ENCODE peak calls at places on chromosomes 16 and 17, in four cellular contexts. Z is left lung, Y is fibroblast of pulmonary artery, E is tibial nerve. K is an unnamed sample.

GRCh38 chr17:38538906-38539305 is 66.8 kb downstream of the SRCIN1 start:
- DNase-seq in Z (no peak), Y (no peak), E (no peak), K (no peak)

GRCh38 chr17:19274893-19275292 is 37.7 kb downstream of the EPN2 start:
- DNase-seq in Z (no peak), Y (no peak), E (no peak), K (no peak)

GRCh38 chr17:64304512-64304911 is 41.5 kb upstream of the TEX2 start:
- DNase-seq in Z (no peak), Y (no peak), E (no peak), K (no peak)

GRCh38 chr17:65312718-65313382 is 175.7 kb downstream of the RGS9 start:
- DNase-seq in Z (no peak), Y (no peak), E (no peak), K (no peak)

GRCh38 chr17:79850571-79851460 is 11.6 kb upstream of the CBX4 start:
- DNase-seq in Z (no peak), Y (no peak), E (no peak), K (no peak)

GRCh38 chr17:34892864-34893263 is 68.4 kb downstream of the CCT6B start:
- DNase-seq in Z (no peak), Y (no peak), E (no peak), K (no peak)

GRCh38 chr17:80219013-80219776 is 938 bp downstream of the SGSH start:
- DNase-seq in Z (peak; percentile 90), Y (peak; percentile 73), E (peak; percentile 47), K (peak; percentile 89)

GRCh38 chr16:8943001-8943763 is 20.5 kb downstream of the USP7 start:
- DNase-seq in Z (no peak), Y (no peak), E (no peak), K (no peak)

GRCh38 chr16:56344518-56345405 is 80.6 kb downstream of the AMFR start:
- DNase-seq in Z (peak; percentile 23), Y (no peak), E (no peak), K (no peak)

GRCh38 chr16:88084881-88085280 is 133.6 kb downstream of the BANP start:
- DNase-seq in Z (no peak), Y (peak; percentile 31), E (no peak), K (peak; percentile 14)

GRCh38 chr17:6471531-6472465 is 27.5 kb downstream of the PIMREG start:
- DNase-seq in Z (peak; percentile 38), Y (peak; percentile 82), E (no peak), K (no peak)

GRCh38 chr17:58822148-58823050 is 66.7 kb downstream of the PPM1E start:
- DNase-seq in Z (no peak), Y (peak; percentile 14), E (no peak), K (no peak)

GRCh38 chr16:90040152-90041023 is 21.1 kb upstream of the DBNDD1 start:
- DNase-seq in Z (peak; percentile 67), Y (no peak), E (no peak), K (no peak)

GRCh38 chr17:41511130-41511529 is 5.7 kb upstream of the KRT13 start:
- DNase-seq in Z (peak; percentile 31), Y (no peak), E (no peak), K (no peak)

GRCh38 chr17:7042507-7043194 is 1.2 kb downstream of the SLC16A11 start:
- DNase-seq in Z (peak; percentile 76), Y (no peak), E (no peak), K (peak; percentile 70)

GRCh38 chr17:15231851-15232516 is 33.1 kb downstream of the PMP22 start:
- DNase-seq in Z (no peak), Y (no peak), E (no peak), K (no peak)

GRCh38 chr17:15233971-15234370 is 31.2 kb downstream of the PMP22 start:
- DNase-seq in Z (no peak), Y (no peak), E (no peak), K (no peak)

GRCh38 chr17:15230866-15231265 is 34.3 kb downstream of the PMP22 start:
- DNase-seq in Z (peak; percentile 53), Y (no peak), E (no peak), K (no peak)

GRCh38 chr17:15232517-15232915 is 32.6 kb downstream of the PMP22 start:
- DNase-seq in Z (no peak), Y (no peak), E (no peak), K (no peak)

GRCh38 chr17:15233022-15233805 is 31.9 kb downstream of the PMP22 start:
- DNase-seq in Z (no peak), Y (peak; percentile 48), E (no peak), K (no peak)
- TF ChIP-seq CTCF in Z (no peak), Y (peak; percentile 50), E (peak; percentile 15), K (no peak)

GRCh38 chr16:57382535-57383275 is 10.4 kb downstream of the CX3CL1 start:
- DNase-seq in Z (no peak), Y (no peak), E (no peak), K (no peak)
- TF ChIP-seq CTCF in Z (no peak), Y (no peak), E (no peak), K (peak; percentile 14)

DNA sequence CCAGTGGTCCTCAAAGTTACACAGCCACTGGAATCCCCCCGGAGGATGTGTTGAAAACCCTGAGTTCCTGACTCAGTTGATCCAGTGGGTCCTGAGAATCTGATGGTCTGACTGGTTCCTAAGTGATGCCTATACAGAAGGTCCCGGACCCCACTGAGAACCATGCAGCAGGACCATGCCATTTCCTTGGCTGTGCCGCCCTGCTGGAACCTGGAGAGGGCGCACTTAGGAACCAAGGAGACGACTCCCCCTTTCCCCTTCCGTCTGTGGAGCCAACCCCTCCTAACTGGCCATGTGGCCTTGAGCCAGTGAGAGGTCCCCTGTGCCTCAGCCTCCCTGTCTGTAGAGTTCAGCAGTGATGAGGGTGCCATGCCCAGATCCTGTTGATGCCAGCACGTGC is 22.0 kb downstream of the C16orf74 start:
- DNase-seq in Z (no peak), Y (no peak), E (no peak), K (no peak)
- TF ChIP-seq CTCF in Z (no peak), Y (peak; percentile 33), E (no peak), K (peak; percentile 20)

DNA sequence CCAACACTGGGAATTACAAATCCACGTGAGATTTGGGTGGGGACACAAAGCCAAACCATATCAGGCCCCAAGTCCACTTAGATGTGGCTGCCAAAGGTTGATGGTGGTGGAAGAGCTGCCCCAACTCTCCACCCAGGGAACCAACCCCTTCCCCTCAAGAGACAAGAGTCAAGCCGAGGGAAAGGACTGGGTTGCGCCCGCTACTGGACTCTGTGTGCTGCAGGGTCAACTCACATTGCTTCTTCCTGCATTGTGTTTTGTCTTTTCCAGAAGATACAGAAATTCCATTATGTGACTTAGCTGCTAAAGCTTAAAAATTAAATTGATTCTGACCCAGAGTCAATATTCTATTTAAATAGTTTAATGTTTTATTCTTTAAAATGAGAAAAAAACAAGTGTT is 58.5 kb downstream of the ADAMTS18 start:
- DNase-seq in Z (no peak), Y (no peak), E (no peak), K (peak; percentile 10)
- TF ChIP-seq CTCF in Z (no peak), Y (peak; percentile 16), E (no peak), K (peak; percentile 43)

GRCh38 chr17:12667299-12667958 is 1.7 kb downstream of the MYOCD start:
- DNase-seq in Z (no peak), Y (peak; percentile 67), E (no peak), K (peak; percentile 66)
- TF ChIP-seq CTCF in Z (no peak), Y (peak; percentile 53), E (peak; percentile 34), K (no peak)

DNA sequence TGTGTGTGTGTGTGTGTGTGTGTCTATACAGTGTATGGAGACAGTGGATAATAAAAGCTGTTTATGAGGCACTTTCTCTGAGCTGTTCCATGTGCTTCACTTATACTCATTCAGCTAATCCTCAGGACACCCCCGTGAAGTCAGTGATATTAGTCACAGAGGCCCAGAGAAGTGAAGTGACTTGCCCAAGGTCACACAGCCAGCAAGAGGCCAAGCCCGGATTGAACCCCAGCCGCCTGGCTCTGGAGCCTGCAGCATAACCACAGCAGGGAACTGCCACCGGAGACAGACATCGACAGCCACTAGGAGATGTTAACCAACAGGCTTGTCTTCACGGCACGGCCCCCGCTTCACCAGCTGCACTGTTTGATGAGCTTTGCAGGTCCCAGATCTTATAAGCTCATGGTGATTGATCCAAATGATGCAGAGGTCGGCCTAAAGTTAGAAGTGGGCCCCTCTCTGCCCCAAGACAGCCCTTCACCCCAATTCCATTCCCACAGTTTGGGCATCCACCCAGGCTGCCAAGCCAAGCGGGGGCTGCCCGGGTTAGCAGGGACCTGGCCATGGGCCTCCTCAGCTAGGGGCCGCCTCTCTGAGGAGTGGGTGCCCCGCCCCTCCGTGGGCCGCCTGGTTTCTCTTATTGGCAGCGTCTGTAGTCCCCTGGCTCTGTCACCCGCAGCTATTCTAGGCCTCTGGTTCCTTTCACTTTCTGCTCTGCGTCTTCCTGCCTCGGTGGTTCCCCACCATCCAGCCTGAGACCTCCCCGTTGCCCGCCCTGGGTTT is 30.9 kb downstream of the SOCS1 start:
- DNase-seq in Z (peak; percentile 79), Y (no peak), E (no peak), K (peak; percentile 91)
- TF ChIP-seq CTCF in Z (no peak), Y (no peak), E (no peak), K (no peak)

DNA sequence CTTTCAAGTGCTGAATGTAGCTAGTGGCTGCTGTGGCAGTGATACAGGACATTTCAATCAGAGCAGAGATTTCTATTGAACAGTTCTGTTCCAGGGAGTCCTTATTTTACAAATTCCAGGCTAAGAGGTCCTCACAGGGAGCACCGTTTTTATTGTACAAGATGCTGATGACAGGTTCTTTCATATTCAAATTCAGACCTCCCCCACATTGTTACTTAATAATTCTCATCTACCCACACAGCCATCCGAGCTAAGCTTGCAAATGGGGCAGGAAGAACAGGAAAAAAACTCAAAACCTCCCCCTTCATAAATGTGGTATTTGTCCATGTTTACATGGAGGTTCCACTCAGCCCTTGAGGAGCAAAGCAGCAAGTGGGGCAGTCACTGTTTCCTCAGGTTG is 9.8 kb downstream of the GABARAPL2 start:
- DNase-seq in Z (no peak), Y (no peak), E (no peak), K (no peak)
- TF ChIP-seq CTCF in Z (no peak), Y (no peak), E (no peak), K (no peak)

GRCh38 chr17:47686276-47686635 is 7.7 kb upstream of the TBKBP1 start:
- DNase-seq in Z (no peak), Y (no peak), E (no peak), K (no peak)

GRCh38 chr17:47684535-47685193 is 9.3 kb upstream of the TBKBP1 start:
- DNase-seq in Z (no peak), Y (no peak), E (no peak), K (no peak)

GRCh38 chr17:47687328-47687690 is 6.7 kb upstream of the TBKBP1 start:
- DNase-seq in Z (no peak), Y (no peak), E (no peak), K (no peak)

GRCh38 chr17:47686661-47687327 is 7.2 kb upstream of the TBKBP1 start:
- DNase-seq in Z (no peak), Y (no peak), E (no peak), K (no peak)

GRCh38 chr17:47685556-47686275 is 8.2 kb upstream of the TBKBP1 start:
- DNase-seq in Z (no peak), Y (no peak), E (no peak), K (no peak)
- TF ChIP-seq CTCF in Z (no peak), Y (no peak), E (no peak), K (no peak)

DNA sequence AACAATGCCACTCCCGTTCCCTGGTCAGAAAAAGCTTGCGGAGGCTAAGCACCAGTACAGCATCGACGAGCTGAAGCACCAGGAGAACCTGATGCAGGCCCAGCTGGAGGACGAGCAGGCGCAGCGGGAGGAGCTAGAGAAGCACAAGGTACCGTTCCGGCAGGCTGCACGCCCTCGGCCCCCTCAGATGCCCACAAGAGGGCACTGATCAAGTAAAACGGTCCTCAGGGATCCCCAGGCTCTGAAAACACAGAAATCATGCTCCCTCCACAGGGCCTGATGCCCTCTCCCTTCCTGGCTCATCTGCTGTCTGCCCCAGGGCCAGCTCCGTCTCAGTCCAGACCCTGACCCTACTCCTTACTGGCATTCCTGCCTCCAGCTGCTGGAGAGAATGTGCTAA is 21.6 kb downstream of the DRC3 start:
- DNase-seq in Z (no peak), Y (peak; percentile 33), E (no peak), K (no peak)
- TF ChIP-seq CTCF in Z (no peak), Y (peak; percentile 39), E (no peak), K (no peak)